ENCODE peak calls at places on chromosomes 11 and 22, in ten cellular contexts. O is tibial artery; D is suprapubic skin; H is IMR-90; U is transverse colon; Z is OCI-LY7; F is breast epithelium; C is CD4-positive, alpha-beta memory T cell; M is SK-N-SH; A is heart right ventricle. X is an unnamed sample. For H3K4me1, the result is how much of the 10 kb centered on the place peaks cover.

GRCh38 chr11:120708511-120709183 is 197.1 kb downstream of the GRIK4 start:
- DNase-seq in Z (no peak), O (no peak), H (no peak), M (no peak), D (no peak), A (no peak), U (no peak), F (no peak), C (no peak), X (no peak)

GRCh38 chr11:55895216-55895615 is 12.1 kb downstream of the TRIM51 start:
- DNase-seq in U (no peak), M (peak), F (no peak), A (no peak), H (no peak), O (no peak), C (no peak), D (no peak), Z (no peak), X (no peak)

GRCh38 chr11:106668147-106668546 is 350.1 kb downstream of the GUCY1A2 start:
- DNase-seq in H (peak), U (no peak), M (no peak), A (no peak), D (no peak), Z (no peak), C (no peak), F (no peak), O (no peak), X (no peak)

GRCh38 chr22:40415531-40416266 is 45.3 kb downstream of the SGSM3 start:
- DNase-seq in F (no peak), D (no peak), M (no peak), O (no peak), U (peak), Z (peak), A (no peak), H (peak), C (no peak), X (no peak)

GRCh38 chr11:111021131-111021530 is 224.4 kb upstream of the POU2AF2 start:
- DNase-seq in O (no peak), F (peak), Z (no peak), M (no peak), A (no peak), D (no peak), H (no peak), U (no peak), C (no peak), X (no peak)

GRCh38 chr11:119671561-119672015 is 57.4 kb downstream of the NECTIN1 start:
- DNase-seq in F (no peak), H (peak), U (no peak), M (peak), D (no peak), C (no peak), Z (no peak), A (peak), O (no peak), X (no peak)

GRCh38 chr22:37581534-37581933 is 1.6 kb upstream of the LGALS2 start:
- DNase-seq in M (no peak), D (no peak), F (peak), U (peak), Z (no peak), C (no peak), H (no peak), A (peak), O (no peak), X (peak)

GRCh38 chr11:126318642-126319373 is 14.9 kb downstream of the DCPS start:
- DNase-seq in F (peak), U (peak), A (no peak), Z (peak), O (peak), H (peak), M (peak), D (no peak), C (peak), X (peak)

GRCh38 chr22:36233796-36234195 is 5.5 kb downstream of the APOL2 start:
- DNase-seq in F (no peak), H (peak), C (no peak), M (no peak), O (no peak), A (no peak), U (no peak), Z (no peak), D (no peak), X (no peak)

GRCh38 chr11:65859812-65860277 is 388 bp upstream of the MUS81 start:
- DNase-seq in O (peak), F (no peak), A (no peak), C (no peak), D (peak), M (no peak), H (no peak), Z (no peak), U (peak), X (no peak)

GRCh38 chr11:43992834-43993637 is 50.6 kb downstream of the C11orf96 start:
- DNase-seq in F (no peak), O (no peak), H (peak), C (no peak), M (no peak), A (no peak), Z (no peak), U (no peak), D (no peak), X (peak)

GRCh38 chr11:17768547-17768946 is 34.0 kb downstream of the KCNC1 start:
- DNase-seq in D (no peak), Z (no peak), U (no peak), M (no peak), H (no peak), A (no peak), O (no peak), C (no peak), F (no peak), X (no peak)

GRCh38 chr11:64224151-64224890 is 1.7 kb downstream of the TRPT1 start:
- DNase-seq in F (no peak), D (peak), A (no peak), U (no peak), Z (no peak), M (no peak), H (no peak), O (no peak), C (no peak), X (peak)

GRCh38 chr11:1479006-1479677 is 7.4 kb downstream of the MOB2 start:
- DNase-seq in U (no peak), O (peak), F (no peak), Z (no peak), D (peak), C (no peak), H (no peak), M (no peak), A (peak), X (peak)

GRCh38 chr22:45534339-45535192 is 31.9 kb downstream of the FBLN1 start:
- DNase-seq in M (no peak), C (no peak), A (no peak), D (no peak), Z (no peak), H (peak), F (no peak), O (no peak), U (no peak), X (peak)

GRCh38 chr11:86180860-86181259 is 63.7 kb upstream of the EED start:
- DNase-seq in F (no peak), M (no peak), U (no peak), Z (no peak), D (no peak), O (no peak), A (no peak), C (no peak), H (no peak), X (no peak)

GRCh38 chr11:11148104-11148509 is 204.9 kb downstream of the CSNK2A3 start:
- DNase-seq in O (peak), F (peak), A (peak), C (peak), D (peak), H (peak), U (peak), Z (no peak), M (no peak), X (peak)

GRCh38 chr11:56783448-56784041 is 35.0 kb upstream of the OR9G4 start:
- DNase-seq in M (peak), C (peak), D (no peak), Z (peak), H (peak), A (no peak), O (no peak), U (no peak), F (no peak), X (no peak)

GRCh38 chr22:35548762-35549106 is 8.1 kb downstream of the RASD2 start:
- DNase-seq in O (no peak), A (no peak), C (no peak), M (no peak), D (no peak), Z (no peak), H (no peak), U (no peak), F (no peak), X (no peak)

GRCh38 chr11:44987506-44987905 is 36.8 kb upstream of the TP53I11 start:
- DNase-seq in Z (no peak), F (no peak), D (peak), O (no peak), M (no peak), A (no peak), U (no peak), C (no peak), H (no peak), X (no peak)

GRCh38 chr11:8168485-8169257 is at the start of gene RIC3:
- DNase-seq in F (no peak), Z (no peak), M (peak), A (peak), C (peak), U (peak), D (no peak), O (peak), H (no peak), X (peak)

GRCh38 chr11:9886595-9886994 is 222.7 kb downstream of the SWAP70 start:
- DNase-seq in A (no peak), Z (no peak), M (no peak), O (no peak), D (no peak), U (no peak), C (no peak), F (no peak), H (no peak), X (no peak)

GRCh38 chr22:36419177-36419911 is 31.6 kb upstream of the MYH9 start:
- DNase-seq in A (peak), Z (no peak), H (peak), M (no peak), F (peak), C (no peak), O (no peak), U (peak), D (no peak), X (peak)

GRCh38 chr11:58926251-58926650 is 13.0 kb upstream of the GLYATL1 start:
- DNase-seq in M (no peak), H (peak), C (no peak), U (no peak), A (no peak), D (no peak), F (no peak), O (no peak), Z (no peak), X (no peak)

GRCh38 chr11:126840201-126840886 is 160.2 kb downstream of the KIRREL3 start:
- DNase-seq in M (no peak), Z (no peak), A (no peak), F (no peak), O (no peak), H (peak), U (no peak), C (no peak), D (no peak), X (no peak)

GRCh38 chr11:67265633-67266423 is 445 bp upstream of the GRK2 start:
- DNase-seq in U (peak), Z (peak), M (peak), H (peak), D (no peak), A (peak), C (peak), O (no peak), F (no peak), X (peak)

GRCh38 chr11:76592961-76593360 is 77.6 kb downstream of the LRRC32 start:
- DNase-seq in Z (no peak), A (no peak), F (no peak), H (no peak), O (no peak), M (no peak), U (peak), D (no peak), C (no peak), X (no peak)

GRCh38 chr11:27285761-27286160 is 77.3 kb downstream of the CCDC34 start:
- DNase-seq in A (no peak), U (no peak), D (no peak), O (no peak), Z (no peak), F (no peak), M (no peak), H (no peak), C (no peak), X (no peak)

GRCh38 chr11:76787271-76787670 is 4.1 kb downstream of the TSKU start:
- DNase-seq in M (no peak), Z (no peak), U (no peak), A (no peak), O (no peak), F (no peak), H (no peak), C (no peak), D (no peak), X (no peak)

GRCh38 chr11:111726301-111726713 is 39.9 kb downstream of the PPP2R1B start:
- DNase-seq in C (no peak), Z (no peak), O (no peak), D (no peak), M (no peak), F (no peak), A (no peak), U (no peak), H (no peak), X (no peak)

GRCh38 chr11:122271747-122272146 is 155.7 kb upstream of the BLID start:
- DNase-seq in H (no peak), F (no peak), A (no peak), C (no peak), D (no peak), U (no peak), O (no peak), M (no peak), Z (no peak), X (no peak)

GRCh38 chr11:86106916-86107315 is 38.0 kb upstream of the PICALM start:
- DNase-seq in Z (no peak), O (no peak), A (no peak), M (no peak), H (peak), D (no peak), C (no peak), U (no peak), F (no peak), X (no peak)

GRCh38 chr22:41021655-41022454 is 70.5 kb upstream of the EP300 start:
- DNase-seq in D (peak), F (peak), O (peak), H (peak), M (peak), C (peak), A (peak), U (peak), Z (peak), X (peak)

GRCh38 chr11:6418199-6418957 is 516 bp downstream of the APBB1 start:
- DNase-seq in H (no peak), D (peak), O (no peak), Z (no peak), M (no peak), C (no peak), F (no peak), A (peak), U (peak), X (no peak)

GRCh38 chr11:117883063-117883462 is 6.6 kb upstream of the FXYD6 start:
- DNase-seq in F (peak), Z (no peak), M (no peak), O (no peak), D (no peak), C (no peak), H (no peak), U (no peak), A (no peak), X (peak)

GRCh38 chr11:109960831-109961230 is 132.4 kb upstream of the ZC3H12C start:
- DNase-seq in F (no peak), Z (no peak), H (peak), O (peak), A (peak), U (peak), M (no peak), D (no peak), C (no peak), X (no peak)

GRCh38 chr11:130706572-130706971 is 209.7 kb downstream of the SNX19 start:
- DNase-seq in M (no peak), D (no peak), A (no peak), U (no peak), Z (no peak), H (peak), O (no peak), C (no peak), F (no peak), X (no peak)

GRCh38 chr22:20745177-20745576 is 28.7 kb upstream of the SERPIND1 start:
- DNase-seq in U (no peak), D (no peak), Z (no peak), H (no peak), A (no peak), O (no peak), M (no peak), F (no peak), C (no peak), X (no peak)

DNA sequence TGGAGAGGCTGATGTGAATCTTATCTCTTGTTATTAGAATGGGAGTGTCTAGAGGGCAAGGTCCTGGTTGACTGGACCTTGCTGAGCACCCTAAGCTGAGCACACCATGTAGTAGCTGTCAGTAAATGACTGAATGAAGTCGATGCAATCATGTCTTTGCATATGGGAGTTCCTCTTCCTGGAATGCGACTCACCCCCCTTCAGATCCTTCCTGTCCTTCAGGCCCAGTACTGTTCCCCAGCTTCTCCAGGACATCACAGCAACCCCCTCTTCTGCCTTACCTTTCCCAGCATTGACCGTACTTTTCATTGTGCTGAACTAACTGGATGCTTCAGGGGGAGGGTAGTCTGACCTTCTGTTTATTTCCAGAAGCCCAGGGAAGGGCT is 5.7 kb downstream of the RHOG start:
- DNase-seq in U (peak), Z (no peak), M (no peak), O (no peak), C (no peak), A (no peak), F (no peak), H (peak), D (no peak), X (no peak)
- H3K4me1 ChIP-seq in U (under half), Z (half or more), M (under half), O (half or more), C (half or more), A (half or more), F (under half), H (under half), D (half or more), X (under half)

GRCh38 chr22:39173050-39173706 is 20.7 kb upstream of the CBX7 start:
- DNase-seq in H (no peak), C (no peak), M (no peak), A (no peak), Z (no peak), F (no peak), U (no peak), D (no peak), O (no peak), X (no peak)

GRCh38 chr22:39173787-39174497 is 21.5 kb upstream of the CBX7 start:
- DNase-seq in H (no peak), D (no peak), U (peak), F (no peak), M (no peak), Z (no peak), C (peak), O (no peak), A (no peak), X (no peak)

GRCh38 chr22:39171623-39172264 is 19.3 kb upstream of the CBX7 start:
- DNase-seq in O (no peak), U (no peak), A (no peak), M (no peak), C (no peak), Z (peak), F (no peak), H (no peak), D (no peak), X (no peak)

GRCh38 chr22:39169797-39170466 is 17.5 kb upstream of the CBX7 start:
- DNase-seq in C (no peak), F (no peak), M (no peak), A (no peak), U (no peak), H (no peak), D (no peak), O (no peak), Z (no peak), X (no peak)

GRCh38 chr22:39170825-39171622 is 18.5 kb upstream of the CBX7 start:
- DNase-seq in U (peak), Z (peak), H (peak), A (peak), D (peak), F (peak), O (peak), C (peak), M (peak), X (peak)
- H3K4me1 ChIP-seq in U (under half), Z (half or more), H (under half), A (half or more), D (under half), F (under half), O (under half), C (half or more), M (under half), X (under half)

GRCh38 chr11:94729352-94729751 is 38.8 kb upstream of the AMOTL1 start:
- DNase-seq in A (no peak), O (no peak), D (no peak), Z (no peak), F (no peak), M (no peak), H (no peak), U (no peak), C (no peak), X (no peak)
- H3K4me1 ChIP-seq in A (under half), O (under half), D (under half), Z (under half), F (under half), M (under half), H (under half), U (under half), C (under half), X (under half)

DNA sequence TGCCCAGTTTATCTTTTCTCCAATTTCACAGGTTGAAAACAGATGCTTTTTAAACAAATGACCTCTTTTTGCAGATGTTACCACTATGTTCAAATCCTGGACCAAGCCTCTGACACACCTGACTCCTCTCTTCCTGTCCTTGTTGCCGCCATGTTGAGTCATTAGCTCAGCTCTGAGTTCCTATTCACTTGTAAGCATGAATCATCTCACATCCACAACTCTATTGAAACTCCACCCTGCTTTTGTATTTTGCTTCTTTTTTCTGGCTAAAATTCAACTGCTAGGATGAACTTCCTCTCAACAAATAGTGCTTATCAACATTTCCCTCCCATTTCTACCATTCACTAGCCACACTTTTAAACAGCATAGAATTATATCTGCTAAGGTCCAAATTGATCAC is 4.1 kb downstream of the JOSD1 start:
- DNase-seq in C (no peak), F (no peak), M (no peak), D (no peak), A (no peak), Z (no peak), U (no peak), H (peak), O (no peak), X (no peak)
- H3K4me1 ChIP-seq in C (under half), F (under half), M (under half), D (half or more), A (half or more), Z (under half), U (half or more), H (under half), O (half or more), X (under half)